ENCODE peak calls at places on chromosomes 6 and 20, in ten cellular contexts. V, K, X, Q, P, O, T, I, Y and J are unnamed samples.

GRCh38 chr20:10110151-10110550 is 75.4 kb downstream of the ANKEF1 start:
- DNase-seq in X (peak; percentile 73), P (no peak), I (no peak), Y (no peak), Q (no peak), O (no peak), V (no peak), T (no peak), K (no peak), J (no peak)

GRCh38 chr6:33926451-33926850 is 122.6 kb upstream of the MLN start:
- DNase-seq in V (no peak), X (peak; percentile 15), O (no peak), P (no peak), T (peak; percentile 58), I (no peak), Q (no peak), Y (no peak), K (no peak), J (peak; percentile 65)

GRCh38 chr20:36202891-36203338 is 33.4 kb upstream of the AAR2 start:
- DNase-seq in P (peak; percentile 43), T (peak; percentile 56), X (peak; percentile 52), Q (no peak), V (peak; percentile 62), I (peak; percentile 78), Y (peak; percentile 73), O (no peak), K (peak; percentile 65), J (peak; percentile 62)

GRCh38 chr6:169725270-169726048 is 1.2 kb upstream of the PHF10 start:
- DNase-seq in X (peak; percentile 83), I (no peak), P (no peak), V (no peak), T (no peak), Y (no peak), K (peak; percentile 78), O (peak; percentile 29), Q (no peak), J (no peak)

GRCh38 chr6:168703970-168704369 is 263.0 kb downstream of the SMOC2 start:
- DNase-seq in V (no peak), P (no peak), Q (no peak), Y (no peak), K (no peak), O (no peak), X (no peak), T (no peak), I (no peak), J (no peak)

GRCh38 chr6:17666646-17667045 is 40.1 kb downstream of the NUP153 start:
- DNase-seq in P (no peak), T (no peak), K (no peak), Q (no peak), O (no peak), X (no peak), V (no peak), I (no peak), Y (no peak), J (no peak)

GRCh38 chr6:12164508-12164770 is 125.7 kb upstream of the EDN1 start:
- DNase-seq in I (no peak), Y (no peak), V (no peak), T (no peak), Q (no peak), O (no peak), K (no peak), X (peak; percentile 46), P (no peak), J (no peak)

GRCh38 chr20:20448891-20449290 is 81.0 kb downstream of the INSM1 start:
- DNase-seq in T (peak; percentile 94), P (no peak), O (no peak), Q (no peak), K (no peak), Y (no peak), I (no peak), V (no peak), X (no peak), J (peak; percentile 50)

GRCh38 chr6:140671926-140672325 is 1297.5 kb upstream of the CITED2 start:
- DNase-seq in I (no peak), P (no peak), Y (no peak), O (no peak), V (no peak), K (no peak), Q (no peak), X (no peak), T (no peak), J (no peak)

GRCh38 chr6:45478235-45478634 is 100.5 kb upstream of the SUPT3H start:
- DNase-seq in Q (peak; percentile 51), T (no peak), X (peak; percentile 66), I (no peak), K (no peak), O (no peak), V (no peak), P (no peak), Y (no peak), J (no peak)

GRCh38 chr6:43915213-43915869 is 145.3 kb downstream of the VEGFA start:
- DNase-seq in Y (no peak), K (no peak), P (no peak), O (no peak), T (no peak), V (no peak), I (no peak), Q (no peak), X (no peak), J (no peak)

GRCh38 chr6:125174626-125175025 is 21.1 kb downstream of the TPD52L1 start:
- DNase-seq in Q (no peak), V (no peak), P (no peak), O (no peak), T (no peak), X (no peak), Y (no peak), I (no peak), K (no peak), J (no peak)

GRCh38 chr6:47655719-47656595 is 42.4 kb upstream of the ADGRF4 start:
- DNase-seq in I (peak; percentile 25), X (peak; percentile 48), T (no peak), Q (no peak), Y (no peak), P (no peak), O (no peak), V (no peak), K (peak; percentile 17), J (peak; percentile 41)

GRCh38 chr6:49570474-49571079 is 20.1 kb downstream of the C6orf141 start:
- DNase-seq in T (no peak), O (no peak), K (no peak), Q (no peak), P (no peak), V (no peak), X (peak; percentile 7), Y (no peak), I (no peak), J (no peak)

GRCh38 chr6:37365791-37366190 is 12.0 kb downstream of the RNF8 start:
- DNase-seq in K (no peak), Y (no peak), V (no peak), O (no peak), P (no peak), I (no peak), T (peak; percentile 37), X (no peak), Q (no peak), J (peak; percentile 21)

GRCh38 chr6:118739976-118740771 is 88.8 kb upstream of the CEP85L start:
- DNase-seq in Q (no peak), K (no peak), X (peak; percentile 20), V (no peak), T (peak; percentile 69), Y (no peak), O (no peak), I (no peak), P (no peak), J (no peak)

GRCh38 chr6:2030682-2031244 is 214.6 kb downstream of the GMDS start:
- DNase-seq in O (no peak), V (no peak), I (no peak), P (no peak), X (no peak), Y (no peak), K (no peak), Q (no peak), T (no peak), J (no peak)

GRCh38 chr6:104134876-104135275 is 724.8 kb downstream of the HACE1 start:
- DNase-seq in Q (no peak), X (no peak), I (no peak), K (no peak), P (no peak), Y (no peak), T (no peak), V (no peak), O (no peak), J (no peak)

GRCh38 chr6:126527016-126527606 is 187.2 kb downstream of the CENPW start:
- DNase-seq in K (peak; percentile 36), O (no peak), T (no peak), Q (no peak), V (no peak), Y (no peak), P (no peak), I (no peak), X (no peak), J (no peak)

GRCh38 chr20:25551413-25552210 is 33.7 kb downstream of the NINL start:
- DNase-seq in Q (no peak), K (no peak), I (no peak), O (no peak), T (no peak), Y (no peak), P (no peak), X (no peak), V (no peak), J (no peak)

GRCh38 chr6:6942826-6943225 is 164.9 kb upstream of the RREB1 start:
- DNase-seq in K (no peak), Y (no peak), O (peak; percentile 21), I (no peak), P (no peak), T (no peak), V (no peak), X (peak; percentile 38), Q (no peak), J (no peak)

GRCh38 chr20:19889011-19889953 is 127.9 kb upstream of the NAA20 start:
- DNase-seq in V (no peak), Q (no peak), I (no peak), X (peak; percentile 66), P (no peak), O (peak; percentile 62), Y (no peak), K (no peak), T (no peak), J (no peak)

GRCh38 chr6:100657678-100658330 is 193.1 kb upstream of the SIM1 start:
- DNase-seq in Y (no peak), K (no peak), I (no peak), O (no peak), T (peak; percentile 65), X (peak; percentile 25), V (no peak), P (no peak), Q (peak; percentile 48), J (peak; percentile 43)

GRCh38 chr6:33297406-33297955 is 1.3 kb downstream of the RGL2 start:
- DNase-seq in O (no peak), I (no peak), Q (no peak), X (peak; percentile 40), V (no peak), Y (no peak), P (no peak), K (no peak), T (no peak), J (no peak)

GRCh38 chr20:48965189-48965910 is 43.8 kb downstream of the ARFGEF2 start:
- DNase-seq in I (no peak), O (peak; percentile 27), P (no peak), X (peak; percentile 28), Y (no peak), T (no peak), K (no peak), Q (no peak), V (no peak), J (no peak)

GRCh38 chr6:28104392-28105250 is 19.8 kb upstream of the ZSCAN16 start:
- DNase-seq in Q (no peak), Y (peak; percentile 79), T (peak; percentile 50), K (peak; percentile 72), X (peak; percentile 76), P (peak; percentile 61), V (peak; percentile 59), O (no peak), I (peak; percentile 84), J (peak; percentile 28)

GRCh38 chr6:43997342-43997677 is 129.9 kb downstream of the MRPL14 start:
- DNase-seq in V (no peak), Q (no peak), I (no peak), O (no peak), K (no peak), P (no peak), X (no peak), Y (no peak), T (no peak), J (no peak)